ENCODE peak calls at places on chromosome 19, in eight cellular contexts. F, J, X, K, P, C, H and V are unnamed samples.

GRCh38 chr19:17035842-17036424 is 9.3 kb upstream of the CPAMD8 start:
- DNase-seq in P (peak), J (no peak), C (no peak), F (no peak), K (no peak), H (peak), X (no peak), V (no peak)

GRCh38 chr19:46537136-46538097 is 41.8 kb upstream of the PNMA8B start:
- DNase-seq in F (no peak), K (peak), X (peak), C (peak), J (peak), P (peak), H (peak), V (no peak)

GRCh38 chr19:1269478-1270167 is 491 bp downstream of the CIRBP start:
- DNase-seq in X (peak), K (peak), P (peak), H (peak), J (peak), C (peak), F (peak), V (peak)

GRCh38 chr19:4970558-4971423 is 1.9 kb downstream of the KDM4B start:
- DNase-seq in X (peak), F (peak), P (no peak), C (no peak), H (no peak), J (no peak), K (peak), V (no peak)

GRCh38 chr19:10773969-10774368 is 56.1 kb downstream of the DNM2 start:
- DNase-seq in F (no peak), C (no peak), J (no peak), P (peak), K (peak), H (no peak), X (no peak), V (no peak)

GRCh38 chr19:45283443-45284033 is 32.5 kb downstream of the MARK4 start:
- DNase-seq in J (no peak), C (no peak), F (no peak), X (no peak), H (no peak), K (no peak), P (no peak), V (no peak)

GRCh38 chr19:2923510-2923909 is 21.3 kb downstream of the ZNF77 start:
- DNase-seq in K (no peak), F (no peak), C (no peak), X (no peak), P (no peak), H (peak), J (no peak), V (no peak)

GRCh38 chr19:2511991-2512390 is 36.1 kb downstream of the GADD45B start:
- DNase-seq in F (no peak), X (no peak), P (no peak), H (no peak), K (no peak), J (no peak), C (no peak), V (no peak)

GRCh38 chr19:55461974-55462628 is 659 bp upstream of the ISOC2 start:
- DNase-seq in J (no peak), H (no peak), K (no peak), P (no peak), C (no peak), X (no peak), F (no peak), V (no peak)

GRCh38 chr19:49222528-49222927 is 64.9 kb downstream of the TRPM4 start:
- DNase-seq in F (no peak), J (no peak), P (no peak), K (no peak), C (no peak), H (no peak), X (no peak), V (no peak)

GRCh38 chr19:14091885-14092462 is 1.4 kb upstream of the SAMD1 start:
- DNase-seq in J (no peak), C (no peak), F (no peak), H (no peak), X (no peak), P (peak), K (peak), V (no peak)

GRCh38 chr19:2110822-2111221 is 14.1 kb downstream of the IZUMO4 start:
- DNase-seq in H (no peak), K (no peak), P (peak), J (no peak), X (no peak), F (no peak), C (no peak), V (no peak)

GRCh38 chr19:40614595-40615411 is 13.6 kb downstream of the LTBP4 start:
- DNase-seq in P (peak), H (peak), J (no peak), F (peak), K (peak), C (peak), X (peak), V (no peak)

GRCh38 chr19:38055655-38056521 is 148.9 kb downstream of the SIPA1L3 start:
- DNase-seq in C (no peak), H (no peak), K (no peak), P (no peak), J (no peak), X (no peak), F (no peak), V (no peak)

GRCh38 chr19:46818812-46819211 is 30.4 kb upstream of the SLC1A5 start:
- DNase-seq in K (no peak), X (no peak), H (no peak), F (peak), P (peak), J (no peak), C (no peak), V (no peak)

GRCh38 chr19:57075801-57076492 is 43.8 kb upstream of the USP29 start:
- DNase-seq in C (no peak), J (no peak), H (no peak), P (no peak), K (no peak), F (no peak), X (no peak), V (no peak)

GRCh38 chr19:33705090-33705847 is 83.5 kb downstream of the CHST8 start:
- DNase-seq in J (no peak), K (no peak), P (no peak), F (no peak), H (no peak), C (no peak), X (no peak), V (no peak)

GRCh38 chr19:48196933-48197665 is 26.6 kb downstream of the ZSWIM9 start:
- DNase-seq in P (no peak), K (no peak), F (no peak), H (no peak), X (no peak), C (no peak), J (no peak), V (no peak)

GRCh38 chr19:4694211-4694987 is 24.3 kb upstream of the MYDGF start:
- DNase-seq in J (peak), K (no peak), C (no peak), H (no peak), P (no peak), X (no peak), F (peak), V (peak)

GRCh38 chr19:3459322-3459881 is 20.9 kb downstream of the SMIM24 start:
- DNase-seq in C (peak), F (peak), J (no peak), H (peak), P (no peak), X (peak), K (no peak), V (no peak)

GRCh38 chr19:8641908-8642547 is 11.6 kb downstream of the NFILZ start:
- DNase-seq in H (no peak), K (no peak), X (no peak), J (no peak), P (peak), F (peak), C (no peak), V (no peak)

GRCh38 chr19:1968279-1969175 is 27.6 kb downstream of the CSNK1G2 start:
- DNase-seq in P (no peak), X (no peak), C (no peak), J (no peak), F (no peak), H (no peak), K (no peak), V (no peak)

GRCh38 chr19:45402469-45403070 is 2.3 kb downstream of the PPP1R13L start:
- DNase-seq in C (no peak), H (no peak), P (no peak), X (peak), K (peak), J (no peak), F (no peak), V (peak)

GRCh38 chr19:17733127-17733526 is 13.8 kb downstream of the MAP1S start:
- DNase-seq in J (no peak), F (no peak), K (no peak), X (no peak), H (no peak), P (no peak), C (no peak), V (no peak)

GRCh38 chr19:8209965-8210659 is 942 bp downstream of the CERS4 start:
- DNase-seq in K (no peak), X (no peak), C (no peak), J (no peak), H (no peak), P (no peak), F (no peak), V (no peak)

GRCh38 chr19:53782698-53783097 is 41.4 kb downstream of the NLRP12 start:
- DNase-seq in K (no peak), J (no peak), H (no peak), C (no peak), F (no peak), P (no peak), X (no peak), V (no peak)

GRCh38 chr19:46661020-46661731 is at the start of gene DACT3:
- DNase-seq in K (peak), J (peak), P (peak), H (peak), F (peak), C (peak), X (peak), V (peak)

GRCh38 chr19:33394006-33394722 is 20.7 kb downstream of the CEBPG start:
- DNase-seq in H (peak), P (no peak), K (no peak), F (no peak), X (no peak), J (no peak), C (peak), V (no peak)

GRCh38 chr19:43895727-43896126 is 39.4 kb downstream of the ZNF45 start:
- DNase-seq in C (no peak), K (no peak), X (no peak), P (no peak), F (no peak), J (no peak), H (no peak), V (no peak)